ENCODE peak calls at places on chromosomes 6 and 20, in six cellular contexts. V is activated CD8-positive, alpha-beta memory T cell treated with anti-CD3 and anti-CD28 coated beads for 1 hour; T is CD4-positive, alpha-beta memory T cell; D is endothelial cell; U is GM12892; C is substantia nigra. F is an unnamed sample.

GRCh38 chr6:100134703-100135102 is 140.7 kb upstream of the MCHR2 start:
- DNase-seq in V (no peak), T (no peak), D (no peak), U (no peak), C (no peak), F (peak)

GRCh38 chr6:42007753-42008528 is 42.4 kb upstream of the TAF8 start:
- DNase-seq in V (no peak), T (peak), D (no peak), U (no peak), C (no peak), F (no peak)

GRCh38 chr6:168134399-168135201 is 55.6 kb upstream of the FRMD1 start:
- DNase-seq in V (no peak), T (no peak), D (no peak), U (no peak), C (no peak), F (no peak)

GRCh38 chr6:139161817-139162284 is 27.0 kb downstream of the HECA start:
- DNase-seq in V (peak), T (peak), D (no peak), U (peak), C (no peak), F (no peak)

GRCh38 chr6:38143191-38144154 is 323.9 kb downstream of the ZFAND3 start:
- DNase-seq in V (no peak), T (no peak), D (no peak), U (no peak), C (peak), F (no peak)

GRCh38 chr20:38387953-38388352 is 41.7 kb downstream of the LBP start:
- DNase-seq in V (no peak), T (no peak), D (no peak), U (no peak), C (no peak), F (no peak)

GRCh38 chr6:150531957-150532356 is 67.7 kb upstream of the PLEKHG1 start:
- DNase-seq in V (no peak), T (no peak), D (no peak), U (no peak), C (no peak), F (no peak)

GRCh38 chr6:110898111-110898510 is 23.5 kb downstream of the AMD1 start:
- DNase-seq in V (no peak), T (no peak), D (no peak), U (no peak), C (no peak), F (no peak)

GRCh38 chr20:32845786-32846185 is 12.9 kb upstream of the EFCAB8 start:
- DNase-seq in V (no peak), T (no peak), D (no peak), U (no peak), C (no peak), F (no peak)

GRCh38 chr20:64030371-64031134 is 5.4 kb upstream of the C20orf204 start:
- DNase-seq in V (no peak), T (no peak), D (no peak), U (no peak), C (no peak), F (no peak)

GRCh38 chr6:148972481-148972880 is 225.7 kb downstream of the UST start:
- DNase-seq in V (no peak), T (peak), D (peak), U (peak), C (no peak), F (no peak)

GRCh38 chr6:16406966-16407365 is 168.6 kb downstream of the GMPR start:
- DNase-seq in V (no peak), T (no peak), D (no peak), U (no peak), C (no peak), F (no peak)

GRCh38 chr6:43746613-43747101 is 23.4 kb upstream of the VEGFA start:
- DNase-seq in V (no peak), T (no peak), D (no peak), U (no peak), C (no peak), F (no peak)

GRCh38 chr6:169841907-169842606 is 90.6 kb downstream of the ERMARD start:
- DNase-seq in V (no peak), T (no peak), D (no peak), U (no peak), C (no peak), F (no peak)

GRCh38 chr6:439681-440167 is 48.2 kb downstream of the IRF4 start:
- DNase-seq in V (no peak), T (no peak), D (no peak), U (no peak), C (no peak), F (no peak)

GRCh38 chr6:7523922-7524321 is 17.5 kb upstream of the DSP start:
- DNase-seq in V (no peak), T (no peak), D (no peak), U (no peak), C (no peak), F (no peak)

GRCh38 chr6:158053377-158054313 is 72.0 kb downstream of the SYNJ2 start:
- DNase-seq in V (no peak), T (no peak), D (no peak), U (no peak), C (no peak), F (no peak)

GRCh38 chr6:16947461-16948159 is 154.2 kb upstream of the STMND1 start:
- DNase-seq in V (no peak), T (no peak), D (no peak), U (no peak), C (no peak), F (peak)

GRCh38 chr20:25574411-25574810 is 10.9 kb downstream of the NINL start:
- DNase-seq in V (no peak), T (no peak), D (peak), U (no peak), C (no peak), F (peak)

GRCh38 chr6:100426689-100427338 is 37.9 kb downstream of the SIM1 start:
- DNase-seq in V (no peak), T (no peak), D (no peak), U (no peak), C (no peak), F (no peak)

GRCh38 chr6:67887747-67888545 is 747.1 kb upstream of the ADGRB3 start:
- DNase-seq in V (no peak), T (no peak), D (no peak), U (no peak), C (no peak), F (no peak)

F was measured in fibroblast of pulmonary artery.